ENCODE peak calls at places on chromosomes 16 and 17, in six cellular contexts. G is suprapubic skin; M is RWPE1; D is AG04450; E is CD8-positive, alpha-beta memory T cell; P is HCT116. J is an unnamed sample.
A peak's percentile ranks its signal among the peaks of the same experiment; 100 is the strongest.

GRCh38 chr16:6076631-6077030 is 979.0 kb upstream of the EEF2KMT start:
- DNase-seq in G (no peak), M (no peak), D (no peak), E (no peak), P (no peak), J (no peak)

GRCh38 chr16:47054306-47054705 is 80.8 kb upstream of the DNAJA2 start:
- DNase-seq in G (no peak), M (no peak), D (no peak), E (no peak), P (no peak), J (no peak)

GRCh38 chr17:20992987-20993862 is 49.6 kb downstream of the USP22 start:
- DNase-seq in G (peak; percentile 70), M (peak; percentile 88), D (peak; percentile 48), E (peak; percentile 59), P (peak; percentile 51), J (peak; percentile 77)

GRCh38 chr17:48893646-48894508 is 1.3 kb downstream of the ATP5MC1 start:
- DNase-seq in G (no peak), M (no peak), D (no peak), E (no peak), P (no peak), J (no peak)

GRCh38 chr16:50303041-50303604 is 36.8 kb downstream of the ADCY7 start:
- DNase-seq in G (no peak), M (no peak), D (no peak), E (no peak), P (no peak), J (no peak)

GRCh38 chr17:72726936-72727335 is 365.6 kb downstream of the SLC39A11 start:
- DNase-seq in G (no peak), M (no peak), D (no peak), E (peak; percentile 43), P (no peak), J (peak; percentile 45)

GRCh38 chr17:15649861-15650391 is 30.4 kb upstream of the FBXW10B start:
- DNase-seq in G (peak; percentile 78), M (peak; percentile 46), D (no peak), E (no peak), P (peak; percentile 91), J (peak; percentile 24)

GRCh38 chr16:49417354-49417753 is 43.8 kb downstream of the C16orf78 start:
- DNase-seq in G (no peak), M (no peak), D (no peak), E (no peak), P (no peak), J (no peak)

GRCh38 chr17:68800731-68801130 is 154.5 kb downstream of the ABCA8 start:
- DNase-seq in G (no peak), M (no peak), D (no peak), E (no peak), P (no peak), J (peak; percentile 35)

GRCh38 chr16:85655216-85656129 is 33.3 kb downstream of the GINS2 start:
- DNase-seq in G (no peak), M (no peak), D (no peak), E (no peak), P (no peak), J (no peak)

GRCh38 chr17:1948517-1948825 is 76.7 kb downstream of the RTN4RL1 start:
- DNase-seq in G (no peak), M (no peak), D (no peak), E (no peak), P (no peak), J (no peak)

GRCh38 chr17:61635913-61636432 is 45.0 kb upstream of the NACA2 start:
- DNase-seq in G (no peak), M (peak; percentile 16), D (peak; percentile 29), E (peak; percentile 12), P (peak; percentile 65), J (peak; percentile 55)

GRCh38 chr17:40551874-40552768 is 13.2 kb downstream of the CCR7 start:
- DNase-seq in G (peak; percentile 83), M (no peak), D (peak; percentile 95), E (no peak), P (no peak), J (peak; percentile 99)

GRCh38 chr17:76593338-76593737 is 7.7 kb upstream of the ST6GALNAC2 start:
- DNase-seq in G (no peak), M (peak; percentile 83), D (no peak), E (no peak), P (peak; percentile 74), J (no peak)

GRCh38 chr17:34379876-34380275 is 16.8 kb upstream of the CCL1 start:
- DNase-seq in G (no peak), M (no peak), D (no peak), E (no peak), P (no peak), J (no peak)

GRCh38 chr16:87240211-87241134 is 76.7 kb downstream of the C16orf95 start:
- DNase-seq in G (no peak), M (peak; percentile 84), D (no peak), E (no peak), P (no peak), J (no peak)

GRCh38 chr17:45096141-45096540 is 35.0 kb downstream of the NMT1 start:
- DNase-seq in G (no peak), M (no peak), D (no peak), E (no peak), P (peak; percentile 13), J (peak; percentile 29)

GRCh38 chr17:29620779-29621500 is 1.8 kb downstream of the CORO6 start:
- DNase-seq in G (no peak), M (no peak), D (no peak), E (no peak), P (no peak), J (no peak)

GRCh38 chr17:4643676-4644075 is 2.2 kb upstream of the ALOX15 start:
- DNase-seq in G (no peak), M (no peak), D (no peak), E (no peak), P (no peak), J (no peak)

GRCh38 chr16:20747030-20747816 is 5.6 kb upstream of the THUMPD1 start:
- DNase-seq in G (no peak), M (no peak), D (no peak), E (no peak), P (peak; percentile 22), J (no peak)

GRCh38 chr16:88743693-88744519 is 37.6 kb downstream of the CTU2 start:
- DNase-seq in G (peak; percentile 87), M (peak; percentile 48), D (no peak), E (peak; percentile 70), P (peak; percentile 56), J (peak; percentile 37)

GRCh38 chr16:35798885-35799426 is 2339.5 kb downstream of the TP53TG3F start:
- DNase-seq in G (no peak), M (no peak), D (no peak), E (no peak), P (no peak), J (no peak)

GRCh38 chr17:47621293-47622178 is 28.2 kb upstream of the KPNB1 start:
- DNase-seq in G (no peak), M (peak; percentile 92), D (peak; percentile 69), E (no peak), P (peak; percentile 82), J (peak; percentile 92)

DNA sequence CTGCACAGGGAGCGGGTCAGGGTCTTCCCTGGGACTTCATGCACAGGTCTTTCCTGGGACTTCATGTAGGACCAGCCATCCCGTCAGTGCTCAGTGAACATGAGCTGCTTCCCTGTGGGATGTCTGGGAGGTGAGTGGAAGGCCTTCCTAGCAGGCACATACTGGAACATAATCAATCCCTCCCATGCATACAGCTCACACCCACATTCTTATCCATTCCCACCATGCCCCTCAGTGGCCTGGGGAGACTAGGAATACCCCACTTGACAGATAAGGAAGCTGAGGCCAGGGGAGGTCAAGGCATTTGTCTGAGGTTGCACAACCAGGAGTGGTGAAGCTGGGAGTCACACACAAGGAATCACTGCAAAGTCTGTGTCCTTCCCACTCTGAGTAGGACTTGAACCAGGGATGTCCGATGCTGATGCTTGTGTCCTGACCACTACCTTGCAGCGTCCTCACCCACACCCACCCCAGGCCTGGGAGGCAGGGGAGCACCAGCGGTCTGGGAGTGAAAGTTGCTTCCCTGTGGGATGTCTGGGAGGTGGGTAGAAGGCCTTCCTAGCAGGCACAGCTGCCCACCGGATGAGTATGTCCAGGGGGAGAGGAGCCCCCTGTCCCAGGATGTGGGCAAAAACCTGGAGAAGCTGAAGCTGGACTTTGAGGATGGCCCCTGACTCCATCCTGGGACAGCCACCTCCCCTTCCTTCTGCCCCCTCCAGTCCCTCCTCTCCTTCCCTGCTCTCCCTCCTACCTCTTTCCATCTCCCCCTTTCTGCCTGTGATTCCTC is 1.0 kb upstream of the NLRC5 start:
- DNase-seq in G (peak; percentile 60), M (no peak), D (no peak), E (no peak), P (no peak), J (no peak)
- H3K27ac ChIP-seq in G (peak overlapping the region; percentile 81), M (peak overlapping the region; percentile 74), D (peak overlapping the region; percentile 31), E (peak overlapping the region; percentile 81), P (no peak overlapping the region), J (no peak overlapping the region)

GRCh38 chr16:4115209-4115940 is 867 bp downstream of the ADCY9 start:
- DNase-seq in G (peak; percentile 78), M (peak; percentile 71), D (peak; percentile 52), E (peak; percentile 44), P (no peak), J (peak; percentile 52)
- H3K27ac ChIP-seq in G (peak overlapping the region; percentile 71), M (peak overlapping the region; percentile 77), D (no peak overlapping the region), E (no peak overlapping the region), P (no peak overlapping the region), J (no peak overlapping the region)

GRCh38 chr17:81858170-81858966 is 2.0 kb downstream of the P4HB start:
- DNase-seq in G (no peak), M (no peak), D (no peak), E (no peak), P (no peak), J (no peak)
- H3K27ac ChIP-seq in G (peak overlapping the region; percentile 95), M (peak overlapping the region; percentile 97), D (no peak overlapping the region), E (peak overlapping the region; percentile 73), P (peak overlapping the region; percentile 94), J (no peak overlapping the region)

GRCh38 chr16:48059936-48060335 is 95.9 kb downstream of the ABCC12 start:
- DNase-seq in G (no peak), M (no peak), D (no peak), E (no peak), P (no peak), J (no peak)
- H3K27ac ChIP-seq in G (no peak overlapping the region), M (no peak overlapping the region), D (no peak overlapping the region), E (no peak overlapping the region), P (no peak overlapping the region), J (no peak overlapping the region)

DNA sequence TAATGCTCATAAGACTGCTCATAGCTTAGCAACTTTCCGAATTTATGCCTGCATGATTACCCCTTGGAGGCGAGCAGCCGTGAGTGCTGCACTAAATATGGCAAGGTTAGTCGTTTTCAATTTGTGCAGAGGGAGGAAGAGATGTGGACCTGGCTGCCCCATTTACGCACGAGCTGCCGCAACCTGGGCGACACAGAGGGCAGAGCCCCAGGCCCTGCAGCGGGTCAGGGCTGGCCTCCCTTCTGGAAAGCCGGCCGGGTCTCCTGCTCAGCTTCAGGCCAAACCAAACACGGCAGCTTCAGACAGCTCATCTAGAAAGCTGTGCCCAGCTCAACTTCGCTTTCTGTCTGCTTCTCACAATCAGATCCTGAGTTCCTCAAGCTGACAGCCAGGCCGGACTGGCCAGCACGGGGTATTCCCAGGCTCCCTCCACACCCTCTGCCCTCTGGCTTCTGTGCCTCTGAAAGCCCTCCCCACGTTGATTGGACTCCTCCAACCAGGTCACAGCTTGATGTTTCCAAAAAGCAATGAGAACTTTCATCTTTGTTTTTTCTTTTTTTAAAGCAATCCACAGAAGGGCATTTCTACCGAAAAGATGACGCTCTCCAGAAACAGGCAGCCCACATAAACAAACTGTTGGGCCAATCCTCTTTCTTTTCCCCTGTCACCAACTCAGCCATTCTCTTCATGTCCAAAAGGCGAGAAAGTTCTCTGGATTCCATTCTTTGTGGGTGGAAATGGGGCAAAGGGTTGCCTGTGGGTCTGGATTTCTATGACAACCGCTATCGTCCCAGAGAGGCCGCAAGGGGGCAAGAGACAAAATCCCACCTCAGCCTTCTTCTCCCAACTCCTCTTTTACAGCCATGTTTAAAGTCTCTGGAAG is 189.1 kb downstream of the ZFHX3 start:
- DNase-seq in G (no peak), M (no peak), D (no peak), E (no peak), P (no peak), J (peak; percentile 68)
- H3K27ac ChIP-seq in G (no peak overlapping the region), M (no peak overlapping the region), D (peak overlapping the region; percentile 68), E (no peak overlapping the region), P (no peak overlapping the region), J (peak overlapping the region; percentile 60)